ENCODE peak calls at places on chromosomes 3 and 15, in seven cellular contexts. B, Z, A, G, E, W and D are unnamed samples.

GRCh38 chr3:38226273-38226672 is 39.3 kb upstream of the SLC22A13 start:
- DNase-seq in B (no peak), Z (no peak), A (no peak), G (no peak), E (no peak), W (no peak), D (peak; percentile 36)

GRCh38 chr15:38627684-38628277 is 63.2 kb upstream of the RASGRP1 start:
- DNase-seq in B (no peak), Z (no peak), A (no peak), G (no peak), E (no peak), W (no peak), D (no peak)

GRCh38 chr3:127750226-127751031 is 71.9 kb downstream of the MGLL start:
- DNase-seq in B (peak; percentile 76), Z (no peak), A (no peak), G (no peak), E (peak; percentile 33), W (no peak), D (peak; percentile 83)

GRCh38 chr3:188929138-188929537 is 242.6 kb upstream of the TPRG1 start:
- DNase-seq in B (no peak), Z (no peak), A (no peak), G (no peak), E (no peak), W (no peak), D (no peak)

GRCh38 chr3:127822166-127822835 is at the start of gene MGLL:
- DNase-seq in B (no peak), Z (peak; percentile 68), A (no peak), G (peak; percentile 89), E (peak; percentile 42), W (no peak), D (peak; percentile 45)

GRCh38 chr3:185677146-185677829 is 91.2 kb downstream of the SENP2 start:
- DNase-seq in B (no peak), Z (no peak), A (no peak), G (no peak), E (peak; percentile 28), W (no peak), D (peak; percentile 90)

GRCh38 chr3:70880416-70880815 is 568.0 kb upstream of the MDFIC2 start:
- DNase-seq in B (no peak), Z (no peak), A (no peak), G (no peak), E (no peak), W (no peak), D (no peak)

GRCh38 chr15:81160312-81161214 is 26.5 kb downstream of the CFAP161 start:
- DNase-seq in B (no peak), Z (no peak), A (no peak), G (no peak), E (peak; percentile 33), W (no peak), D (peak; percentile 96)

GRCh38 chr15:45589296-45589695 is 2.1 kb downstream of the BLOC1S6 start:
- DNase-seq in B (no peak), Z (no peak), A (no peak), G (no peak), E (no peak), W (no peak), D (peak; percentile 30)
- H3K4me3 ChIP-seq in B (peak overlapping the region; percentile 22), Z (peak overlapping the region; percentile 88), A (no peak overlapping the region), G (no peak overlapping the region), E (peak overlapping the region; percentile 2), W (peak overlapping the region; percentile 18), D (peak overlapping the region; percentile 93)

GRCh38 chr3:52293491-52294319 is 6.1 kb downstream of the GLYCTK start:
- DNase-seq in B (no peak), Z (peak; percentile 16), A (no peak), G (peak; percentile 26), E (no peak), W (no peak), D (no peak)

GRCh38 chr3:52294320-52295150 is 6.9 kb downstream of the GLYCTK start:
- DNase-seq in B (no peak), Z (peak; percentile 18), A (no peak), G (peak; percentile 40), E (no peak), W (no peak), D (no peak)

GRCh38 chr3:52290596-52291507 is 3.2 kb downstream of the GLYCTK start:
- DNase-seq in B (no peak), Z (peak; percentile 34), A (no peak), G (peak; percentile 58), E (no peak), W (no peak), D (no peak)

GRCh38 chr3:52291508-52292181 is 4.0 kb downstream of the GLYCTK start:
- DNase-seq in B (no peak), Z (peak; percentile 32), A (no peak), G (peak; percentile 51), E (peak; percentile 51), W (no peak), D (peak; percentile 35)

DNA sequence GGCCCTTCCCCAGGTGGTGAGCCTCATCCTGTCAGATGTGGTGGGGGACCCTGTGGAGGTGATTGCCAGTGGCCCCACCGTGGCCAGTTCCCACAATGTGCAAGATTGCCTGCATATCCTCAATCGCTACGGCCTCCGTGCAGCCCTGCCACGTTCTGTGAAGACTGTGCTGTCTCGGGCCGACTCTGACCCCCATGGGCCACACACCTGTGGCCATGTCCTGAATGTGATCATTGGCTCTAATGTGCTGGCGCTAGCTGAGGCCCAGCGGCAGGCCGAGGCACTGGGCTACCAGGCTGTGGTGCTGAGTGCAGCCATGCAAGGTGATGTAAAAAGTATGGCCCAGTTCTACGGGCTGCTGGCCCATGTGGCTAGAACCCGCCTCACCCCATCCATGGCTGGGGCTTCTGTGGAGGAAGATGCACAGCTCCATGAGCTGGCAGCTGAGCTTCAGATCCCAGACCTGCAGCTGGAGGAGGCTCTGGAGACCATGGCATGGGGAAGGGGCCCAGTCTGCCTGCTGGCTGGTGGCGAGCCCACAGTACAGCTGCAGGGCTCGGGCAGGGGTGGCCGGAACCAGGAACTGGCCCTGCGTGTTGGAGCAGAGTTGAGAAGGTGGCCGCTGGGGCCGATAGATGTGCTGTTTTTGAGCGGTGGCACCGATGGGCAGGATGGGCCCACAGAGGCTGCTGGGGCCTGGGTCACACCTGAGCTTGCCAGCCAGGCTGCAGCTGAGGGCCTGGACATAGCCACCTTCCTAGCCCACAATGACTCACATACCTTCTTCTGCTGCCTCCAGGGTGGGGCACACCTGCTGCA is 4.8 kb downstream of the GLYCTK start:
- DNase-seq in B (no peak), Z (peak; percentile 33), A (no peak), G (peak; percentile 62), E (no peak), W (no peak), D (no peak)
- H3K4me3 ChIP-seq in B (no peak overlapping the region), Z (no peak overlapping the region), A (no peak overlapping the region), G (no peak overlapping the region), E (no peak overlapping the region), W (no peak overlapping the region), D (no peak overlapping the region)

GRCh38 chr3:88704316-88704715 is 403.1 kb upstream of the EPHA3 start:
- DNase-seq in B (no peak), Z (no peak), A (no peak), G (no peak), E (no peak), W (no peak), D (no peak)
- H3K4me3 ChIP-seq in B (no peak overlapping the region), Z (no peak overlapping the region), A (no peak overlapping the region), G (no peak overlapping the region), E (no peak overlapping the region), W (no peak overlapping the region), D (no peak overlapping the region)

GRCh38 chr15:95972136-95972553 is 358.4 kb upstream of the NR2F2 start:
- DNase-seq in B (peak; percentile 56), Z (no peak), A (no peak), G (no peak), E (no peak), W (no peak), D (peak; percentile 80)

GRCh38 chr15:95975212-95975611 is 355.3 kb upstream of the NR2F2 start:
- DNase-seq in B (no peak), Z (no peak), A (no peak), G (no peak), E (no peak), W (no peak), D (no peak)

GRCh38 chr15:95970326-95970725 is 360.2 kb upstream of the NR2F2 start:
- DNase-seq in B (no peak), Z (no peak), A (no peak), G (no peak), E (no peak), W (no peak), D (no peak)

GRCh38 chr15:95973566-95974256 is 356.8 kb upstream of the NR2F2 start:
- DNase-seq in B (no peak), Z (no peak), A (no peak), G (no peak), E (no peak), W (no peak), D (no peak)

DNA sequence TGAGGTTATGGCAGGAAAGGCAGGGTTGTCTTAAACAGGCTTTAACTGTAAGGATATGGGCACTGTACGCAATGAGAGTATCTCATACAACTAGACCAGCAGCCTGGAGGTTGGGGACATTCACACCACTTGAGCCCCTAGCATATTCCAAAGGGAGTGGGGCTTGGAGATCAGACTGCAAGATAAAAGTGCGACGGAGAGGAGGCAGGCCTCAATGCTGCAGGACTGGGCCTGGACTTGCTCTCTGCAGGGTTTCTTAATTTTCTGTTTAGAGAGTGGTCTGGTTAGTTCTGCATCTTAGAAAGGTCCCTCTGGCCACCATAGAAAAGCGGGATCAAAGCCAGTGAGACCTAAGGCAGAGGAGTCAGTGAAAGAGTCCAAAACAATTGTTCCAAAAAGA is 357.7 kb upstream of the NR2F2 start:
- DNase-seq in B (no peak), Z (no peak), A (no peak), G (no peak), E (no peak), W (no peak), D (no peak)
- H3K4me3 ChIP-seq in B (no peak overlapping the region), Z (no peak overlapping the region), A (no peak overlapping the region), G (no peak overlapping the region), E (no peak overlapping the region), W (no peak overlapping the region), D (no peak overlapping the region)

GRCh38 chr3:100603449-100603848 is 6.0 kb upstream of the ADGRG7 start:
- DNase-seq in B (no peak), Z (no peak), A (no peak), G (no peak), E (peak; percentile 19), W (no peak), D (peak; percentile 56)
- H3K4me3 ChIP-seq in B (no peak overlapping the region), Z (no peak overlapping the region), A (no peak overlapping the region), G (no peak overlapping the region), E (no peak overlapping the region), W (peak overlapping the region; percentile 56), D (no peak overlapping the region)

GRCh38 chr3:32975891-32976290 is 24.4 kb downstream of the CCR4 start:
- DNase-seq in B (no peak), Z (no peak), A (no peak), G (no peak), E (no peak), W (no peak), D (no peak)

GRCh38 chr3:32983124-32983523 is 31.7 kb downstream of the CCR4 start:
- DNase-seq in B (no peak), Z (no peak), A (no peak), G (no peak), E (no peak), W (no peak), D (no peak)

GRCh38 chr3:32972482-32973146 is 21.2 kb downstream of the CCR4 start:
- DNase-seq in B (no peak), Z (no peak), A (no peak), G (no peak), E (no peak), W (no peak), D (no peak)

GRCh38 chr3:32973982-32974381 is 22.5 kb downstream of the CCR4 start:
- DNase-seq in B (peak; percentile 16), Z (no peak), A (no peak), G (no peak), E (no peak), W (no peak), D (no peak)

GRCh38 chr3:32977842-32978241 is 26.4 kb downstream of the CCR4 start:
- DNase-seq in B (no peak), Z (no peak), A (no peak), G (no peak), E (no peak), W (no peak), D (no peak)
- H3K4me3 ChIP-seq in B (no peak overlapping the region), Z (no peak overlapping the region), A (no peak overlapping the region), G (no peak overlapping the region), E (no peak overlapping the region), W (no peak overlapping the region), D (no peak overlapping the region)